ENCODE peak calls at places on chromosomes 5 and 9, in four cellular contexts. One of them, this sample, is unnamed.

GRCh38 chr5:72600401-72600981 is 93.3 kb upstream of the ZNF366 start:
- DNase-seq in H1: no peak
- DNase-seq in mesendoderm: no peak
- DNase-seq in H9: no peak
- DNase-seq in this sample: peak; percentile 95

GRCh38 chr9:115739096-115739875 is 414.3 kb upstream of the PAPPA start:
- DNase-seq in H9: no peak
- DNase-seq in H1: no peak
- DNase-seq in mesendoderm: no peak
- DNase-seq in this sample: no peak

GRCh38 chr5:154190652-154191304 is at the start of gene GALNT10:
- DNase-seq in H1: no peak
- DNase-seq in H9: peak; percentile 61
- DNase-seq in mesendoderm: peak; percentile 71
- DNase-seq in this sample: peak; percentile 66

GRCh38 chr5:83471405-83472212 is at the start of gene VCAN:
- DNase-seq in H1: no peak
- DNase-seq in mesendoderm: peak; percentile 94
- DNase-seq in H9: peak; percentile 82
- DNase-seq in this sample: peak; percentile 82

GRCh38 chr5:121009058-121009457 is 545.0 kb downstream of the PRR16 start:
- DNase-seq in mesendoderm: no peak
- DNase-seq in H9: no peak
- DNase-seq in H1: no peak
- DNase-seq in this sample: no peak

GRCh38 chr5:132475531-132475930 is 15.0 kb downstream of the IRF1 start:
- DNase-seq in H1: no peak
- DNase-seq in H9: no peak
- DNase-seq in mesendoderm: no peak
- DNase-seq in this sample: no peak

GRCh38 chr9:93476924-93477323 is 23.5 kb upstream of the FAM120AOS start:
- DNase-seq in H9: no peak
- DNase-seq in H1: no peak
- DNase-seq in mesendoderm: no peak
- DNase-seq in this sample: no peak

GRCh38 chr9:15915711-15916110 is 362.9 kb downstream of the CCDC171 start:
- DNase-seq in mesendoderm: peak; percentile 1
- DNase-seq in H9: no peak
- DNase-seq in H1: no peak
- DNase-seq in this sample: no peak

GRCh38 chr5:176152191-176152932 is 85.9 kb upstream of the SIMC1 start:
- DNase-seq in mesendoderm: peak; percentile 69
- DNase-seq in H9: peak; percentile 55
- DNase-seq in H1: no peak
- DNase-seq in this sample: peak; percentile 48

GRCh38 chr5:61811052-61811451 is 479.0 kb downstream of the ZSWIM6 start:
- DNase-seq in H9: no peak
- DNase-seq in mesendoderm: no peak
- DNase-seq in H1: no peak
- DNase-seq in this sample: no peak

GRCh38 chr5:172776235-172776594 is 5.2 kb upstream of the DUSP1 start:
- DNase-seq in H9: no peak
- DNase-seq in H1: no peak
- DNase-seq in mesendoderm: no peak
- DNase-seq in this sample: no peak

GRCh38 chr9:92964981-92965758 is 17.8 kb downstream of the FGD3 start:
- DNase-seq in H1: no peak
- DNase-seq in mesendoderm: no peak
- DNase-seq in H9: no peak
- DNase-seq in this sample: no peak

GRCh38 chr5:75007537-75007847 is 44.9 kb downstream of the GCNT4 start:
- DNase-seq in H1: no peak
- DNase-seq in mesendoderm: peak; percentile 29
- DNase-seq in H9: no peak
- DNase-seq in this sample: peak; percentile 81

GRCh38 chr9:135239100-135239768 is 151.8 kb downstream of the OLFM1 start:
- DNase-seq in H9: no peak
- DNase-seq in H1: no peak
- DNase-seq in mesendoderm: no peak
- DNase-seq in this sample: no peak

GRCh38 chr5:82619097-82619496 is 340.9 kb upstream of the RPS23 start:
- DNase-seq in H1: no peak
- DNase-seq in H9: no peak
- DNase-seq in mesendoderm: no peak
- DNase-seq in this sample: no peak

GRCh38 chr9:104279535-104280215 is 185.6 kb downstream of the SMC2 start:
- DNase-seq in H9: no peak
- DNase-seq in mesendoderm: no peak
- DNase-seq in H1: no peak
- DNase-seq in this sample: no peak

GRCh38 chr9:12875216-12875615 is 100.4 kb downstream of the LURAP1L start:
- DNase-seq in mesendoderm: no peak
- DNase-seq in H9: no peak
- DNase-seq in H1: no peak
- DNase-seq in this sample: peak; percentile 55

GRCh38 chr5:164422400-164422799 is 917.0 kb downstream of the MAT2B start:
- DNase-seq in H9: peak; percentile 73
- DNase-seq in mesendoderm: peak; percentile 83
- DNase-seq in H1: peak; percentile 61
- DNase-seq in this sample: peak; percentile 30

GRCh38 chr9:89602978-89603628 is 1.7 kb upstream of the GADD45G start:
- DNase-seq in H1: peak; percentile 95
- DNase-seq in mesendoderm: peak; percentile 94
- DNase-seq in H9: peak; percentile 94
- DNase-seq in this sample: peak; percentile 67

GRCh38 chr9:130446111-130446861 is 1.5 kb downstream of the ASS1 start:
- DNase-seq in H9: no peak
- DNase-seq in H1: peak; percentile 67
- DNase-seq in mesendoderm: peak; percentile 74
- DNase-seq in this sample: peak; percentile 94

GRCh38 chr9:23643656-23644258 is 182.3 kb downstream of the ELAVL2 start:
- DNase-seq in H9: no peak
- DNase-seq in mesendoderm: no peak
- DNase-seq in H1: no peak
- DNase-seq in this sample: no peak

GRCh38 chr5:137888875-137889759 is at the start of gene PKD2L2:
- DNase-seq in mesendoderm: peak; percentile 81
- DNase-seq in H1: peak; percentile 87
- DNase-seq in H9: peak; percentile 81
- DNase-seq in this sample: peak; percentile 64

GRCh38 chr5:143176048-143176447 is 227.4 kb downstream of the NR3C1 start:
- DNase-seq in H1: no peak
- DNase-seq in H9: no peak
- DNase-seq in mesendoderm: no peak
- DNase-seq in this sample: peak; percentile 26

GRCh38 chr5:79464695-79465332 is 49.1 kb downstream of the HOMER1 start:
- DNase-seq in mesendoderm: peak; percentile 21
- DNase-seq in H9: no peak
- DNase-seq in H1: no peak
- DNase-seq in this sample: peak; percentile 53

GRCh38 chr9:89149726-89150125 is 28.9 kb downstream of the SHC3 start:
- DNase-seq in H9: no peak
- DNase-seq in mesendoderm: no peak
- DNase-seq in H1: no peak
- DNase-seq in this sample: peak; percentile 82

GRCh38 chr5:99019812-99020697 is 91.2 kb upstream of the CHD1 start:
- DNase-seq in mesendoderm: no peak
- DNase-seq in H1: no peak
- DNase-seq in H9: no peak
- DNase-seq in this sample: peak; percentile 87

GRCh38 chr5:174204914-174205313 is 159.4 kb downstream of the NSG2 start:
- DNase-seq in mesendoderm: peak; percentile 65
- DNase-seq in H1: peak; percentile 64
- DNase-seq in H9: peak; percentile 86
- DNase-seq in this sample: no peak

DNA sequence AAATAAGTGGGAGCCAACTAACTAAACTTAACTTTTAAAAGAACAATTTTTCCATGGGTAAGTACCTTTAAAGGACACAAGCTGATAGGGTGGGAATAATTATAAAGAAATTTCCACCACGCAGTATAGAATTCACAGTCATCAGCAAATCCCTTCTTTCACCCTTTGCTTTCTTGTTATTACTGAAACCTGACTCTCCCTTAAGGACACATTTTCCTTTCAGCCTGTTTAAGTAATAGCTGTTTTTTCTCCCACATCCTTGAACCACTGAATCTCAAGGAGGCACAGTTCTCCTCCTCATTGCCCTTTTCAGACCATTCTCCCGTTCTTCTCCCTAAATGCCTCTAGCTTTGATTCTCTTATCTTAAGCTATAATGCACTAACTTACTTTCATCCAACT is 6.3 kb downstream of the C5orf15 start:
- DNase-seq in H9: no peak
- DNase-seq in mesendoderm: no peak
- DNase-seq in H1: no peak
- DNase-seq in this sample: no peak
- H3K4ac ChIP-seq in H9: no peak overlapping the region
- H3K4ac ChIP-seq in mesendoderm: no peak overlapping the region
- H3K4ac ChIP-seq in H1: no peak overlapping the region
- H3K4ac ChIP-seq in this sample: no peak overlapping the region

GRCh38 chr5:168171901-168172717 is 119.3 kb upstream of the WWC1 start:
- DNase-seq in H9: no peak
- DNase-seq in mesendoderm: no peak
- DNase-seq in H1: no peak
- DNase-seq in this sample: no peak
- H3K4me1 ChIP-seq in H9: peaks cover 2% of the 10 kb centered on the region
- H3K4me1 ChIP-seq in mesendoderm: no peaks in the 10 kb centered on the region
- H3K4me1 ChIP-seq in H1: no peaks in the 10 kb centered on the region
- H3K4me1 ChIP-seq in this sample: no peaks in the 10 kb centered on the region

DNA sequence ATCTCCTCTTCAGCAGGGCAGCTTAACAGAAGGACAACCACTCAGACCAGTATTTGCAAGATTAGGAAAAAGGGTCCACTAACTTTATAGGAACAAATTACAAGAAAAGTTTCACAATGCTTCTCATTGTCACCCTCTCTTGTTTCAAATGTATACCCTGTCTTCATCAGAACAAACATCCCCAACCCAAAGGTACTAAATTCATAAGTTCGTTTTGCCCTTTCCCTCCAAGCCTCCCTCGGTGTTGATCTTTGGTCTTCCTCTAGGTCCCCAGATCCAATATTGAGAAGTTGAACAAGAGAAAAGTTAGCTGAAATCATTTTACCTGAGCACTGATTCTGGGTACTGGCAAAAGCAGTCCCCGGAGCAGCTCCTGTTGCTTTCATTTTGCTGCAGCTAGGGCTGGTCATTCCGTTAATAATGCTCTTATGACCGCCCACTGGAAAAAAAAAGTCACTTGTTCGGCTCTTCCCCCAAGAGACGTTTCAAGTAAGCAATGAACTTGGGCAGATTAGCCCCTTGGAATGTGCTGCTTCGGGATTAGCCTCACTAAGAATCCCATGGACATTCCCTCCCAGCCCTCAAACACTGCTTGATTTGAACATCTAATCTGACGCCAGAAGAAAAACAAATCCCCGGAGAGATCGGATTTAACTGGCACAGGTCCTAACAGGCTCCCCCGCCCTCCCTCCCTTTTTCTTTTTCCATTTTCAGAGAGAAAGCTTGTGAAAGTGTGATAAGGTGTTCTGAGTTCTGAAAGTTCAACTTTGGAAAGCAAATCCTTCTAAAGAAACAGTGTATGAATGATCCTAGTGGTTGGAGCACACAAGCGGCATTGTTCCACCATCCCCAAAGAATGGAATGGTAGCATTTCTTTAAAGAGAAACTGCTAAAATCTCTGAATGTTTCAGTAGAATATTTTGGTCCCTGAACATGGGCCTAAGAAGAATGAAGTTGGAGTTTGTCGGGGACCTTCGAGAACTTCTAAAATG is 252.5 kb downstream of the TRPM3 start:
- DNase-seq in mesendoderm: no peak
- DNase-seq in H9: no peak
- DNase-seq in H1: no peak
- DNase-seq in this sample: no peak
- H3K56ac ChIP-seq in mesendoderm: no peak overlapping the region
- H3K56ac ChIP-seq in H9: no peak overlapping the region
- H3K56ac ChIP-seq in H1: no peak overlapping the region
- H3K56ac ChIP-seq in this sample: no peak overlapping the region

GRCh38 chr9:137026384-137026783 is 1.7 kb downstream of the ABCA2 start:
- DNase-seq in mesendoderm: no peak
- DNase-seq in H9: no peak
- DNase-seq in H1: no peak
- DNase-seq in this sample: no peak
- H3K4ac ChIP-seq in mesendoderm: no peak overlapping the region
- H3K4ac ChIP-seq in H9: no peak overlapping the region
- H3K4ac ChIP-seq in H1: no peak overlapping the region
- H3K4ac ChIP-seq in this sample: no peak overlapping the region

This sample was measured in IMR-90.